ENCODE peak calls at places on chromosomes 4 and X, in nine cellular contexts. J is stimulated activated CD4-positive, alpha-beta T cell treated with anti-CD3 and anti-CD28 coated beads, Interleukin-4, amount 100 ng/mL, for 1 hour; V is SK-N-DZ; K is fibroblast of the conjunctiva; E is colonic mucosa; G is PC-3; P is HepG2; L is H54; A is NCI-H446. R is an unnamed sample.

GRCh38 chr4:154415313-154415712 is 76.3 kb downstream of the DCHS2 start:
- DNase-seq in J (no peak), V (no peak), K (no peak), E (no peak), G (no peak), P (no peak), L (no peak), A (no peak), R (no peak)

GRCh38 chr4:2353222-2354107 is 65.0 kb downstream of the ZFYVE28 start:
- DNase-seq in J (no peak), V (no peak), K (no peak), E (no peak), G (no peak), P (no peak), L (no peak), A (peak; percentile 57), R (no peak)

GRCh38 chr4:132344924-132345828 is 803.9 kb upstream of the PCDH10 start:
- DNase-seq in J (no peak), V (no peak), K (no peak), E (no peak), G (no peak), P (no peak), L (peak; percentile 13), A (peak; percentile 91), R (no peak)

GRCh38 chr4:146585761-146586333 is 52.8 kb upstream of the POU4F2 start:
- DNase-seq in J (no peak), V (no peak), K (peak; percentile 20), E (no peak), G (no peak), P (no peak), L (no peak), A (no peak), R (no peak)

GRCh38 chrX:150094375-150094774 is 156.1 kb upstream of the EOLA2 start:
- DNase-seq in J (no peak), V (no peak), K (no peak), E (no peak), G (no peak), P (no peak), L (no peak), A (no peak), R (no peak)

GRCh38 chrX:2831471-2832228 is 2.9 kb downstream of the GYG2 start:
- DNase-seq in J (no peak), V (no peak), K (no peak), E (no peak), G (no peak), P (no peak), L (no peak), A (no peak), R (no peak)

GRCh38 chr4:139913398-139913990 is 240.5 kb downstream of the MAML3 start:
- DNase-seq in J (no peak), V (no peak), K (no peak), E (peak; percentile 37), G (no peak), P (peak; percentile 44), L (no peak), A (peak; percentile 69), R (no peak)

GRCh38 chr4:87188932-87189331 is 31.5 kb downstream of the KLHL8 start:
- DNase-seq in J (no peak), V (no peak), K (no peak), E (no peak), G (peak; percentile 15), P (no peak), L (no peak), A (no peak), R (no peak)

GRCh38 chrX:52424658-52425057 is 55.8 kb downstream of the XAGE2 start:
- DNase-seq in J (no peak), V (no peak), K (no peak), E (no peak), G (peak; percentile 63), P (no peak), L (no peak), A (no peak), R (no peak)

GRCh38 chr4:174314770-174315169 is 31.1 kb downstream of the CEP44 start:
- DNase-seq in J (no peak), V (no peak), K (no peak), E (no peak), G (peak; percentile 46), P (no peak), L (no peak), A (no peak), R (no peak)

GRCh38 chrX:110755061-110755460 is 40.6 kb downstream of the CHRDL1 start:
- DNase-seq in J (no peak), V (no peak), K (no peak), E (no peak), G (no peak), P (no peak), L (no peak), A (no peak), R (no peak)

GRCh38 chr4:6468376-6468775 is 4.0 kb downstream of the PPP2R2C start:
- DNase-seq in J (no peak), V (no peak), K (no peak), E (no peak), G (no peak), P (no peak), L (no peak), A (no peak), R (no peak)

GRCh38 chrX:45781901-45782553 is 581.4 kb upstream of the DIPK2B start:
- DNase-seq in J (no peak), V (no peak), K (no peak), E (no peak), G (peak; percentile 78), P (peak; percentile 15), L (no peak), A (no peak), R (no peak)

GRCh38 chr4:99855677-99856076 is 38.5 kb downstream of the LAMTOR3 start:
- DNase-seq in J (no peak), V (no peak), K (no peak), E (no peak), G (no peak), P (no peak), L (no peak), A (no peak), R (no peak)

GRCh38 chr4:159487284-159487747 is 384.4 kb downstream of the RAPGEF2 start:
- DNase-seq in J (no peak), V (peak; percentile 76), K (peak; percentile 66), E (peak; percentile 33), G (peak; percentile 58), P (peak; percentile 68), L (peak; percentile 20), A (peak; percentile 68), R (peak; percentile 51)

GRCh38 chr4:174524242-174524641 is 2.0 kb upstream of the HPGD start:
- DNase-seq in J (no peak), V (no peak), K (no peak), E (peak; percentile 76), G (peak; percentile 16), P (no peak), L (no peak), A (no peak), R (no peak)

GRCh38 chr4:82983450-82983849 is 27.2 kb downstream of the LIN54 start:
- DNase-seq in J (no peak), V (no peak), K (no peak), E (no peak), G (no peak), P (no peak), L (no peak), A (no peak), R (no peak)

GRCh38 chr4:168731006-168731636 is 234.3 kb downstream of the PALLD start:
- DNase-seq in J (no peak), V (no peak), K (no peak), E (no peak), G (no peak), P (no peak), L (no peak), A (no peak), R (no peak)

GRCh38 chrX:74179071-74179470 is 124.9 kb upstream of the ZCCHC13 start:
- DNase-seq in J (no peak), V (no peak), K (peak; percentile 9), E (no peak), G (peak; percentile 62), P (peak; percentile 39), L (no peak), A (no peak), R (no peak)

GRCh38 chrX:103607385-103608304 is at the start of gene TCEAL3:
- DNase-seq in J (peak; percentile 26), V (peak; percentile 31), K (no peak), E (peak; percentile 28), G (peak; percentile 37), P (no peak), L (no peak), A (peak; percentile 35), R (no peak)

GRCh38 chr4:48862661-48863060 is 31.8 kb downstream of the OCIAD1 start:
- DNase-seq in J (no peak), V (no peak), K (no peak), E (no peak), G (no peak), P (no peak), L (no peak), A (no peak), R (no peak)

GRCh38 chr4:53656421-53656981 is 65.2 kb upstream of the LNX1 start:
- DNase-seq in J (no peak), V (no peak), K (peak; percentile 69), E (no peak), G (peak; percentile 19), P (no peak), L (no peak), A (no peak), R (no peak)

R was measured in nucleus accumbens.